ENCODE peak calls at places on chromosomes 6 and 20, in seven cellular contexts. I is fibroblast of lung; P is HepG2; N is CD8-positive, alpha-beta T cell; W is Peyer's patch; Q is tibial nerve; R is GM12878. L is an unnamed sample. For H3K4me1, the result is how much of the 10 kb centered on the place peaks cover.

GRCh38 chr6:11202513-11203305 is 29.8 kb downstream of the NEDD9 start:
- DNase-seq in I (no peak), P (peak), N (no peak), W (no peak), Q (no peak), R (no peak), L (no peak)

GRCh38 chr6:167528239-167528638 is 203.4 kb downstream of the TTLL2 start:
- DNase-seq in I (no peak), P (no peak), N (no peak), W (no peak), Q (no peak), R (no peak), L (no peak)

GRCh38 chr20:32560482-32560988 is 24.6 kb downstream of the NOL4L start:
- DNase-seq in I (no peak), P (no peak), N (no peak), W (no peak), Q (no peak), R (no peak), L (no peak)

GRCh38 chr6:135535989-135536414 is 38.5 kb upstream of the AHI1 start:
- DNase-seq in I (peak), P (peak), N (no peak), W (no peak), Q (no peak), R (peak), L (no peak)

GRCh38 chr6:74167951-74168350 is 471.9 kb downstream of the CD109 start:
- DNase-seq in I (no peak), P (no peak), N (no peak), W (no peak), Q (no peak), R (no peak), L (no peak)

GRCh38 chr6:56437171-56437900 is 190.0 kb upstream of the COL21A1 start:
- DNase-seq in I (peak), P (no peak), N (no peak), W (no peak), Q (no peak), R (no peak), L (no peak)

GRCh38 chr20:48523191-48523757 is 304.5 kb downstream of the PREX1 start:
- DNase-seq in I (peak), P (peak), N (no peak), W (no peak), Q (no peak), R (no peak), L (no peak)

GRCh38 chr6:16092990-16093389 is 35.9 kb upstream of the MYLIP start:
- DNase-seq in I (no peak), P (no peak), N (no peak), W (no peak), Q (no peak), R (no peak), L (no peak)

GRCh38 chr20:52291109-52291508 is 99.5 kb upstream of the ZFP64 start:
- DNase-seq in I (peak), P (no peak), N (no peak), W (no peak), Q (no peak), R (no peak), L (no peak)

GRCh38 chr6:111601875-111602274 is 3.8 kb downstream of the TRAF3IP2 start:
- DNase-seq in I (peak), P (no peak), N (no peak), W (no peak), Q (no peak), R (no peak), L (peak)

GRCh38 chr6:111599259-111599658 is 6.4 kb downstream of the TRAF3IP2 start:
- DNase-seq in I (no peak), P (no peak), N (no peak), W (no peak), Q (no peak), R (no peak), L (peak)

GRCh38 chr6:111600154-111600553 is 5.5 kb downstream of the TRAF3IP2 start:
- DNase-seq in I (no peak), P (no peak), N (no peak), W (no peak), Q (no peak), R (no peak), L (no peak)

GRCh38 chr6:111602481-111603404 is 2.9 kb downstream of the TRAF3IP2 start:
- DNase-seq in I (peak), P (no peak), N (no peak), W (no peak), Q (no peak), R (no peak), L (peak)

GRCh38 chr6:111600588-111601440 is 4.9 kb downstream of the TRAF3IP2 start:
- DNase-seq in I (peak), P (no peak), N (no peak), W (no peak), Q (no peak), R (no peak), L (no peak)
- H3K4me1 ChIP-seq in I (under half), P (half or more), N (under half), W (under half), Q (half or more), R (under half), L (half or more)

DNA sequence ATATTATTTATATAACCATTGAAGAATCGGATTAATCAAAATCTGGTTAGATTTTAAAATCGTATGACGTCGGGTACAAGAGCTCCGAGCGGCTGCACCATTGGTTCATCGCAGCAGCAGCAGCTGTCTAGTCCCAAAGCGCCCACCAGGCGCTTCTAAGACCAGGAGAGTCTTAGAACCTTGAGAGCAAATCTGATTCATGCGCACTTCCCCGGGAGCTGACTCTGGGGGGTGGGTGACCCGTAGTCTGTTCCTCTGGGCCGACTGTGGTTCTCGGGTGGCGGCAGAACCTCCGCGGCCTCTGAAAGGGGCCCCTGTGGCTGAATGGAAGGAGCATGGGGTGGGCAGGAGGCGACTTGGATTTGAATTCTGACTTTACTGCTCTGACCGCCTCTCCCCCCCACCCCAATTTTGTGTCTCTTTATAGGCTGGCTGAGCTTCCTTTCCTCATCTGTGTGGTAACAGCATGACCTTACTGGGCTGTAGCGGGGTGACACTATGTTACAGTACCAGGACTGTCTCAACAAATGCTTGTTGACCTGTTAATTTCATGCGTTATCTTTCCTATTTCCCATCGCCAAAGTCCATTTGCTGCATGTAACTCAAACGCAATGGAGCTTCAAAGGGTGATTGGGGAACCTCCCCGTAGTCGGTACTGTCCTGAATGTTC is 119.7 kb downstream of the RTN4IP1 start:
- DNase-seq in I (peak), P (peak), N (no peak), W (peak), Q (no peak), R (no peak), L (no peak)
- TF ChIP-seq CTCF in I (peak), P (no peak), N (peak), W (no peak), Q (no peak), R (no peak), L (no peak)

GRCh38 chr20:16062661-16063591 is 510.3 kb downstream of the KIF16B start:
- DNase-seq in I (peak), P (no peak), N (no peak), W (no peak), Q (no peak), R (no peak), L (no peak)
- H3K27ac ChIP-seq in I (no peak), P (no peak), N (no peak), W (no peak), Q (no peak), R (no peak), L (no peak)

DNA sequence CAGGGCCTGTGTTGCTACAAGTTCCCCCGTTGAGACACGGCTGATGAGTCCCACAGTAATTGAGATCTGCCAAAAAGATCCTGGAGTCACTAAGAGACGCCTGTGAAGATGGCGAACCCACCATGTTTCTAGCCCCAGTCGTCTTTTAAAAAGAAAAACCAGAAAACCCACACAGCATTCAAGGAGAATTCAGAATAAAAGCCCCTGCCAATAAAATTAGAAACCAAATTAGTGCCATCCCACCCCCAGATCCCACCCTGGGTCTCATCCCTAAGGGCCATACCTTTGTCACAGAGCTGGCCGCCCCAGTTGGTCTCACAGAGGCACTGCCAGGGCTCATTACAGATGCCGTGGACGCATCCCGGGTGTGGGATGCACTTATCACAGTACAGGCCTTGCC is 21.6 kb downstream of the JAG1 start:
- DNase-seq in I (no peak), P (no peak), N (no peak), W (no peak), Q (no peak), R (no peak), L (no peak)
- H3K4me1 ChIP-seq in I (under half), P (under half), N (under half), W (under half), Q (half or more), R (under half), L (half or more)

GRCh38 chr20:2865630-2866029 is 7.7 kb upstream of the PTPRA start:
- DNase-seq in I (no peak), P (no peak), N (peak), W (no peak), Q (no peak), R (no peak), L (no peak)
- TF ChIP-seq CTCF in I (peak), P (peak), N (peak), W (no peak), Q (no peak), R (no peak), L (no peak)

GRCh38 chr6:129685640-129686031 is 24.3 kb downstream of the ARHGAP18 start:
- DNase-seq in I (no peak), P (no peak), N (no peak), W (no peak), Q (no peak), R (no peak), L (no peak)
- H3K27ac ChIP-seq in I (peak), P (peak), N (no peak), W (no peak), Q (no peak), R (peak), L (peak)

GRCh38 chr6:2845880-2846208 is 4.2 kb upstream of the SERPINB1 start:
- DNase-seq in I (no peak), P (no peak), N (no peak), W (no peak), Q (no peak), R (no peak), L (no peak)
- H3K4me1 ChIP-seq in I (under half), P (half or more), N (under half), W (under half), Q (under half), R (under half), L (under half)